ENCODE peak calls at places on chromosomes 3 and 15, in five cellular contexts. One of them, this sample, is unnamed.

GRCh38 chr3:111692593-111693552 is 97.7 kb upstream of the ZBED2 start:
- DNase-seq in EL: no peak
- DNase-seq in activated CD4-positive, alpha-beta T cell treated with anti-CD3 and anti-CD28 coated beads, Interleukin-2, amount 50 U/mL, for 24 hours: no peak
- DNase-seq in H54: no peak
- DNase-seq in DMS 273 treated with DMSO at 0.1 percent for 48 hours: no peak
- DNase-seq in this sample: no peak

GRCh38 chr3:98705212-98705611 is 57.9 kb upstream of the ST3GAL6 start:
- DNase-seq in EL: no peak
- DNase-seq in activated CD4-positive, alpha-beta T cell treated with anti-CD3 and anti-CD28 coated beads, Interleukin-2, amount 50 U/mL, for 24 hours: no peak
- DNase-seq in DMS 273 treated with DMSO at 0.1 percent for 48 hours: no peak
- DNase-seq in H54: no peak
- DNase-seq in this sample: no peak

GRCh38 chr3:127484601-127485388 is 105.7 kb downstream of the TPRA1 start:
- DNase-seq in H54: no peak
- DNase-seq in DMS 273 treated with DMSO at 0.1 percent for 48 hours: no peak
- DNase-seq in EL: peak
- DNase-seq in activated CD4-positive, alpha-beta T cell treated with anti-CD3 and anti-CD28 coated beads, Interleukin-2, amount 50 U/mL, for 24 hours: no peak
- DNase-seq in this sample: no peak

GRCh38 chr15:65509321-65509720 is 8.2 kb downstream of the DPP8 start:
- DNase-seq in H54: no peak
- DNase-seq in activated CD4-positive, alpha-beta T cell treated with anti-CD3 and anti-CD28 coated beads, Interleukin-2, amount 50 U/mL, for 24 hours: no peak
- DNase-seq in EL: no peak
- DNase-seq in DMS 273 treated with DMSO at 0.1 percent for 48 hours: no peak
- DNase-seq in this sample: no peak

GRCh38 chr3:141050913-141051632 is at the start of gene SPSB4:
- DNase-seq in DMS 273 treated with DMSO at 0.1 percent for 48 hours: peak
- DNase-seq in EL: peak
- DNase-seq in activated CD4-positive, alpha-beta T cell treated with anti-CD3 and anti-CD28 coated beads, Interleukin-2, amount 50 U/mL, for 24 hours: no peak
- DNase-seq in H54: no peak
- DNase-seq in this sample: no peak

GRCh38 chr3:4042070-4042469 is 242.8 kb downstream of the LRRN1 start:
- DNase-seq in DMS 273 treated with DMSO at 0.1 percent for 48 hours: no peak
- DNase-seq in H54: no peak
- DNase-seq in activated CD4-positive, alpha-beta T cell treated with anti-CD3 and anti-CD28 coated beads, Interleukin-2, amount 50 U/mL, for 24 hours: no peak
- DNase-seq in EL: no peak
- DNase-seq in this sample: no peak

GRCh38 chr3:150359381-150359780 is 48.7 kb upstream of the TSC22D2 start:
- DNase-seq in H54: no peak
- DNase-seq in activated CD4-positive, alpha-beta T cell treated with anti-CD3 and anti-CD28 coated beads, Interleukin-2, amount 50 U/mL, for 24 hours: no peak
- DNase-seq in EL: no peak
- DNase-seq in DMS 273 treated with DMSO at 0.1 percent for 48 hours: no peak
- DNase-seq in this sample: no peak

GRCh38 chr3:166608132-166608531 is 770.9 kb upstream of the BCHE start:
- DNase-seq in EL: no peak
- DNase-seq in activated CD4-positive, alpha-beta T cell treated with anti-CD3 and anti-CD28 coated beads, Interleukin-2, amount 50 U/mL, for 24 hours: no peak
- DNase-seq in DMS 273 treated with DMSO at 0.1 percent for 48 hours: no peak
- DNase-seq in H54: no peak
- DNase-seq in this sample: no peak

GRCh38 chr3:71778353-71778752 is 6.6 kb downstream of the PROK2 start:
- DNase-seq in activated CD4-positive, alpha-beta T cell treated with anti-CD3 and anti-CD28 coated beads, Interleukin-2, amount 50 U/mL, for 24 hours: no peak
- DNase-seq in H54: no peak
- DNase-seq in EL: no peak
- DNase-seq in DMS 273 treated with DMSO at 0.1 percent for 48 hours: no peak
- DNase-seq in this sample: no peak

GRCh38 chr15:33716025-33716424 is 252.3 kb upstream of the CHRM5 start:
- DNase-seq in DMS 273 treated with DMSO at 0.1 percent for 48 hours: no peak
- DNase-seq in activated CD4-positive, alpha-beta T cell treated with anti-CD3 and anti-CD28 coated beads, Interleukin-2, amount 50 U/mL, for 24 hours: no peak
- DNase-seq in EL: no peak
- DNase-seq in H54: no peak
- DNase-seq in this sample: no peak

GRCh38 chr15:84819791-84820190 is 2.6 kb downstream of the ALPK3 start:
- DNase-seq in H54: no peak
- DNase-seq in activated CD4-positive, alpha-beta T cell treated with anti-CD3 and anti-CD28 coated beads, Interleukin-2, amount 50 U/mL, for 24 hours: no peak
- DNase-seq in EL: no peak
- DNase-seq in DMS 273 treated with DMSO at 0.1 percent for 48 hours: no peak
- DNase-seq in this sample: no peak

GRCh38 chr3:152335273-152335672 is 66.5 kb downstream of the MBNL1 start:
- DNase-seq in H54: no peak
- DNase-seq in activated CD4-positive, alpha-beta T cell treated with anti-CD3 and anti-CD28 coated beads, Interleukin-2, amount 50 U/mL, for 24 hours: no peak
- DNase-seq in DMS 273 treated with DMSO at 0.1 percent for 48 hours: no peak
- DNase-seq in EL: no peak
- DNase-seq in this sample: no peak

GRCh38 chr15:24954783-24955548 is at the start of the genes SNRPN and SNURF:
- DNase-seq in DMS 273 treated with DMSO at 0.1 percent for 48 hours: peak
- DNase-seq in EL: peak
- DNase-seq in H54: peak
- DNase-seq in activated CD4-positive, alpha-beta T cell treated with anti-CD3 and anti-CD28 coated beads, Interleukin-2, amount 50 U/mL, for 24 hours: peak
- DNase-seq in this sample: peak

GRCh38 chr3:151445283-151446001 is 15.4 kb downstream of the IGSF10 start:
- DNase-seq in activated CD4-positive, alpha-beta T cell treated with anti-CD3 and anti-CD28 coated beads, Interleukin-2, amount 50 U/mL, for 24 hours: no peak
- DNase-seq in EL: peak
- DNase-seq in DMS 273 treated with DMSO at 0.1 percent for 48 hours: no peak
- DNase-seq in H54: peak
- DNase-seq in this sample: no peak

GRCh38 chr15:45157056-45157455 is 27.3 kb downstream of the DUOX1 start:
- DNase-seq in activated CD4-positive, alpha-beta T cell treated with anti-CD3 and anti-CD28 coated beads, Interleukin-2, amount 50 U/mL, for 24 hours: no peak
- DNase-seq in EL: peak
- DNase-seq in DMS 273 treated with DMSO at 0.1 percent for 48 hours: no peak
- DNase-seq in H54: no peak
- DNase-seq in this sample: no peak

GRCh38 chr3:184188080-184188479 is 2.1 kb downstream of the ABCF3 start:
- DNase-seq in activated CD4-positive, alpha-beta T cell treated with anti-CD3 and anti-CD28 coated beads, Interleukin-2, amount 50 U/mL, for 24 hours: no peak
- DNase-seq in EL: no peak
- DNase-seq in DMS 273 treated with DMSO at 0.1 percent for 48 hours: no peak
- DNase-seq in H54: no peak
- DNase-seq in this sample: no peak

GRCh38 chr3:13622356-13622755 is 73.4 kb downstream of the FBLN2 start:
- DNase-seq in DMS 273 treated with DMSO at 0.1 percent for 48 hours: no peak
- DNase-seq in EL: no peak
- DNase-seq in activated CD4-positive, alpha-beta T cell treated with anti-CD3 and anti-CD28 coated beads, Interleukin-2, amount 50 U/mL, for 24 hours: no peak
- DNase-seq in H54: no peak
- DNase-seq in this sample: no peak

GRCh38 chr15:93072440-93073394 is 16.3 kb downstream of the RGMA start:
- DNase-seq in DMS 273 treated with DMSO at 0.1 percent for 48 hours: no peak
- DNase-seq in H54: no peak
- DNase-seq in EL: peak
- DNase-seq in activated CD4-positive, alpha-beta T cell treated with anti-CD3 and anti-CD28 coated beads, Interleukin-2, amount 50 U/mL, for 24 hours: no peak
- DNase-seq in this sample: no peak

GRCh38 chr15:40333922-40334492 is 6.7 kb downstream of the CCDC9B start:
- DNase-seq in H54: no peak
- DNase-seq in DMS 273 treated with DMSO at 0.1 percent for 48 hours: no peak
- DNase-seq in activated CD4-positive, alpha-beta T cell treated with anti-CD3 and anti-CD28 coated beads, Interleukin-2, amount 50 U/mL, for 24 hours: no peak
- DNase-seq in EL: no peak
- DNase-seq in this sample: no peak

GRCh38 chr3:153289334-153289808 is 127.3 kb downstream of the RAP2B start:
- DNase-seq in DMS 273 treated with DMSO at 0.1 percent for 48 hours: no peak
- DNase-seq in H54: no peak
- DNase-seq in activated CD4-positive, alpha-beta T cell treated with anti-CD3 and anti-CD28 coated beads, Interleukin-2, amount 50 U/mL, for 24 hours: no peak
- DNase-seq in EL: peak
- DNase-seq in this sample: no peak

GRCh38 chr15:45134046-45134445 is 4.3 kb downstream of the DUOX1 start:
- DNase-seq in DMS 273 treated with DMSO at 0.1 percent for 48 hours: no peak
- DNase-seq in activated CD4-positive, alpha-beta T cell treated with anti-CD3 and anti-CD28 coated beads, Interleukin-2, amount 50 U/mL, for 24 hours: no peak
- DNase-seq in EL: no peak
- DNase-seq in H54: no peak
- DNase-seq in this sample: no peak

GRCh38 chr15:63888146-63888545 is 54.4 kb upstream of the HERC1 start:
- DNase-seq in activated CD4-positive, alpha-beta T cell treated with anti-CD3 and anti-CD28 coated beads, Interleukin-2, amount 50 U/mL, for 24 hours: no peak
- DNase-seq in DMS 273 treated with DMSO at 0.1 percent for 48 hours: no peak
- DNase-seq in EL: no peak
- DNase-seq in H54: no peak
- DNase-seq in this sample: no peak

GRCh38 chr15:70762469-70763119 is 764 bp downstream of the UACA start:
- DNase-seq in DMS 273 treated with DMSO at 0.1 percent for 48 hours: peak
- DNase-seq in EL: peak
- DNase-seq in activated CD4-positive, alpha-beta T cell treated with anti-CD3 and anti-CD28 coated beads, Interleukin-2, amount 50 U/mL, for 24 hours: no peak
- DNase-seq in H54: no peak
- DNase-seq in this sample: no peak

GRCh38 chr3:185071401-185071800 is 81.5 kb downstream of the C3orf70 start:
- DNase-seq in EL: no peak
- DNase-seq in DMS 273 treated with DMSO at 0.1 percent for 48 hours: no peak
- DNase-seq in activated CD4-positive, alpha-beta T cell treated with anti-CD3 and anti-CD28 coated beads, Interleukin-2, amount 50 U/mL, for 24 hours: no peak
- DNase-seq in H54: no peak
- DNase-seq in this sample: no peak

GRCh38 chr15:55319537-55320325 is 709 bp downstream of the PIGB start:
- DNase-seq in H54: no peak
- DNase-seq in EL: peak
- DNase-seq in activated CD4-positive, alpha-beta T cell treated with anti-CD3 and anti-CD28 coated beads, Interleukin-2, amount 50 U/mL, for 24 hours: no peak
- DNase-seq in DMS 273 treated with DMSO at 0.1 percent for 48 hours: no peak
- DNase-seq in this sample: no peak

GRCh38 chr3:139378587-139378986 is 10.9 kb downstream of the COPB2 start:
- DNase-seq in DMS 273 treated with DMSO at 0.1 percent for 48 hours: peak
- DNase-seq in EL: no peak
- DNase-seq in H54: no peak
- DNase-seq in activated CD4-positive, alpha-beta T cell treated with anti-CD3 and anti-CD28 coated beads, Interleukin-2, amount 50 U/mL, for 24 hours: no peak
- DNase-seq in this sample: no peak

This sample was measured in brain pericyte.